ENCODE peak calls at places on chromosome 22, in seven cellular contexts. M is foreskin fibroblast, L is astrocyte, B is fibroblast of pulmonary artery, S is MM.1S, J is pancreas, H is GM23248. P is an unnamed sample.

GRCh38 chr22:33438273-33438672 is 380.1 kb upstream of the SYN3 start:
- DNase-seq in H (peak), J (no peak), M (peak), S (no peak), L (peak), B (peak), P (no peak)

GRCh38 chr22:22074634-22075381 is 92.2 kb upstream of the TOP3B start:
- DNase-seq in M (no peak), S (no peak), H (no peak), B (no peak), L (no peak), J (no peak), P (no peak)

GRCh38 chr22:49546811-49547585 is 280.7 kb downstream of the BRD1 start:
- DNase-seq in H (no peak), B (no peak), J (no peak), L (no peak), M (no peak), S (no peak), P (no peak)

GRCh38 chr22:32996702-32997101 is 61.5 kb downstream of the SYN3 start:
- DNase-seq in H (peak), J (peak), M (no peak), B (no peak), S (no peak), L (no peak), P (peak)

GRCh38 chr22:28768701-28769393 is 3.6 kb upstream of the CCDC117 start:
- DNase-seq in H (no peak), S (no peak), L (no peak), B (no peak), M (no peak), J (no peak), P (no peak)

GRCh38 chr22:28922540-28923244 is 39.3 kb downstream of the ZNRF3 start:
- DNase-seq in S (no peak), M (no peak), B (no peak), J (no peak), L (no peak), H (no peak), P (no peak)

GRCh38 chr22:26592368-26593015 is 2.6 kb upstream of the TPST2 start:
- DNase-seq in M (no peak), S (peak), B (no peak), L (no peak), H (no peak), J (no peak), P (peak)

GRCh38 chr22:33923033-33923432 is 2.8 kb upstream of the LARGE1 start:
- DNase-seq in S (no peak), L (peak), B (peak), J (no peak), M (no peak), H (peak), P (no peak)

GRCh38 chr22:23893957-23894709 is at the start of gene MIF:
- DNase-seq in H (peak), L (peak), M (peak), J (peak), B (peak), S (peak), P (peak)

GRCh38 chr22:32877196-32877595 is 75.7 kb downstream of the TIMP3 start:
- DNase-seq in B (peak), S (no peak), M (no peak), L (no peak), H (no peak), J (no peak), P (no peak)

GRCh38 chr22:41488076-41488475 is 19.2 kb downstream of the ACO2 start:
- DNase-seq in H (no peak), J (no peak), M (no peak), L (no peak), S (no peak), B (no peak), P (no peak)

GRCh38 chr22:29621761-29622526 is 18.5 kb downstream of the NF2 start:
- DNase-seq in B (peak), M (peak), S (no peak), L (peak), J (no peak), H (peak), P (no peak)

GRCh38 chr22:40954095-40954494 is 2.9 kb downstream of the RBX1 start:
- DNase-seq in L (no peak), H (no peak), J (no peak), B (no peak), M (no peak), S (no peak), P (no peak)

GRCh38 chr22:37659066-37659896 is 758 bp downstream of the PDXP start:
- DNase-seq in L (no peak), M (no peak), H (peak), J (peak), S (peak), B (no peak), P (peak)

GRCh38 chr22:17774206-17774927 is at the start of gene BID:
- DNase-seq in L (no peak), H (peak), B (no peak), S (peak), M (no peak), J (no peak), P (peak)

GRCh38 chr22:33163815-33164214 is 105.6 kb upstream of the SYN3 start:
- DNase-seq in H (no peak), B (no peak), L (no peak), S (no peak), M (no peak), J (no peak), P (no peak)

GRCh38 chr22:44709881-44710400 is 7.9 kb downstream of the PRR5 start:
- DNase-seq in H (no peak), S (no peak), B (no peak), J (no peak), L (no peak), M (no peak), P (no peak)

GRCh38 chr22:33922268-33922667 is 2.0 kb upstream of the LARGE1 start:
- DNase-seq in S (peak), H (peak), J (no peak), M (no peak), B (peak), L (peak), P (no peak)

GRCh38 chr22:44051961-44052360 is 27.9 kb downstream of the PARVB start:
- DNase-seq in J (no peak), S (no peak), L (no peak), H (no peak), B (no peak), M (no peak), P (no peak)

GRCh38 chr22:40036591-40037225 is 42.0 kb downstream of the FAM83F start:
- DNase-seq in B (peak), H (peak), S (peak), J (peak), L (peak), M (peak), P (peak)

GRCh38 chr22:33188316-33188715 is 130.1 kb upstream of the SYN3 start:
- DNase-seq in L (no peak), S (no peak), H (peak), M (no peak), B (peak), J (no peak), P (no peak)

GRCh38 chr22:45166935-45167334 is 3.2 kb downstream of the NUP50 start:
- DNase-seq in H (no peak), M (no peak), S (no peak), J (no peak), L (no peak), B (no peak), P (no peak)

GRCh38 chr22:17199131-17199731 is 20.0 kb downstream of the ADA2 start:
- DNase-seq in H (peak), J (peak), M (peak), B (peak), L (peak), S (no peak), P (no peak)

GRCh38 chr22:22103078-22103593 is 120.5 kb upstream of the TOP3B start:
- DNase-seq in L (no peak), S (no peak), H (peak), J (no peak), B (peak), M (no peak), P (no peak)

GRCh38 chr22:36922097-36922608 is 8.7 kb downstream of the CSF2RB start:
- DNase-seq in S (no peak), B (peak), L (no peak), M (no peak), H (peak), J (no peak), P (peak)

GRCh38 chr22:32822188-32822877 is 20.8 kb downstream of the TIMP3 start:
- DNase-seq in M (no peak), S (no peak), B (no peak), L (no peak), H (no peak), J (no peak), P (no peak)

GRCh38 chr22:45563362-45564040 is 60.8 kb downstream of the FBLN1 start:
- DNase-seq in L (no peak), B (no peak), S (no peak), M (no peak), J (no peak), H (no peak), P (no peak)

GRCh38 chr22:41340357-41340756 is 39.0 kb downstream of the ZC3H7B start:
- DNase-seq in M (no peak), J (no peak), B (no peak), H (no peak), S (no peak), L (no peak), P (no peak)

GRCh38 chr22:44639891-44640617 is 62.0 kb upstream of the PRR5 start:
- DNase-seq in S (no peak), B (no peak), M (no peak), J (no peak), L (no peak), H (no peak), P (no peak)

GRCh38 chr22:21045585-21046294 is at the start of gene LRRC74B:
- DNase-seq in J (peak), S (peak), L (peak), M (peak), H (peak), B (peak), P (peak)
- H3K4me3 ChIP-seq in J (peak), S (peak), L (peak), M (peak), H (peak), B (peak), P (no peak)

DNA sequence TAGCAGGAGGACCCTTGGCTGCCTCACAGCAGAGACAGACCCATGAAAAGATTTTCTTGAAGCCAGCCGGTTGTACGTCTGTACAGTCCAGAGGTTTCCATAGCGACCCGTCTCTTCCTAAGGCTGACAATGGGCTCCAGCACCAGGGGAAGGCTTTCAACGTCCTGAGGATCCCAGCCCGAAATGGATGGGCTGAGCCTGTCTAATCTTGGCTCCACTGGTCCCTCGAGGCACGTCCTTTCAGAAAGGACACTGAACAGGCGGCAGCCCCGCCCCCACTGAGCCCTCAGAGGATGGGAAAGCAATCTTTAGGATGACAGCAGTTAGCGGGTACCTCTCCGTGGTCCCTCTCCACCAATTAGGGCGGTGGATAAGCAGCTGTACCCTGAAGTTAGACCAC is 27.2 kb downstream of the RASD2 start:
- DNase-seq in B (no peak), M (no peak), H (no peak), S (no peak), L (no peak), J (no peak), P (no peak)
- H3K4me3 ChIP-seq in B (no peak), M (no peak), H (no peak), S (no peak), L (no peak), J (no peak), P (no peak)

GRCh38 chr22:42719656-42720262 is 911 bp downstream of the A4GALT start:
- DNase-seq in J (no peak), B (no peak), S (no peak), M (no peak), L (no peak), H (no peak), P (no peak)

GRCh38 chr22:42717197-42717967 is 3.3 kb downstream of the A4GALT start:
- DNase-seq in J (no peak), L (no peak), B (no peak), H (peak), S (peak), M (no peak), P (no peak)

GRCh38 chr22:42721045-42721434 is 370 bp upstream of the A4GALT start:
- DNase-seq in L (no peak), H (peak), M (no peak), B (no peak), J (no peak), S (no peak), P (no peak)

GRCh38 chr22:42719133-42719532 is 1.5 kb downstream of the A4GALT start:
- DNase-seq in M (no peak), J (no peak), H (peak), S (no peak), B (no peak), L (no peak), P (no peak)

GRCh38 chr22:42720263-42721044 is at the start of gene A4GALT:
- DNase-seq in H (peak), B (no peak), L (no peak), J (no peak), S (no peak), M (no peak), P (no peak)
- H3K4me3 ChIP-seq in H (peak), B (peak), L (peak), J (peak), S (peak), M (peak), P (peak)

GRCh38 chr22:24942301-24942700 is 4.2 kb downstream of the LHFPL7 start:
- DNase-seq in H (no peak), J (peak), M (no peak), L (no peak), B (no peak), S (no peak), P (no peak)

GRCh38 chr22:24937114-24937513 is 9.4 kb downstream of the LHFPL7 start:
- DNase-seq in M (no peak), L (no peak), S (no peak), J (no peak), H (peak), B (peak), P (peak)

GRCh38 chr22:24944224-24944937 is 2.1 kb downstream of the LHFPL7 start:
- DNase-seq in H (no peak), B (no peak), M (no peak), L (no peak), S (no peak), J (no peak), P (no peak)

GRCh38 chr22:24935771-24936483 is 10.6 kb downstream of the LHFPL7 start:
- DNase-seq in H (no peak), L (no peak), B (no peak), M (no peak), J (no peak), S (no peak), P (no peak)

GRCh38 chr22:24938741-24939341 is 7.7 kb downstream of the LHFPL7 start:
- DNase-seq in M (no peak), J (no peak), B (peak), S (peak), H (peak), L (no peak), P (no peak)
- H3K4me3 ChIP-seq in M (no peak), J (no peak), B (no peak), S (no peak), H (no peak), L (no peak), P (no peak)

GRCh38 chr22:38753894-38754246 is 1.9 kb downstream of the SUN2 start:
- DNase-seq in L (no peak), S (no peak), H (no peak), M (no peak), B (no peak), J (no peak), P (no peak)
- H3K4me3 ChIP-seq in L (peak), S (peak), H (peak), M (peak), B (no peak), J (peak), P (no peak)

DNA sequence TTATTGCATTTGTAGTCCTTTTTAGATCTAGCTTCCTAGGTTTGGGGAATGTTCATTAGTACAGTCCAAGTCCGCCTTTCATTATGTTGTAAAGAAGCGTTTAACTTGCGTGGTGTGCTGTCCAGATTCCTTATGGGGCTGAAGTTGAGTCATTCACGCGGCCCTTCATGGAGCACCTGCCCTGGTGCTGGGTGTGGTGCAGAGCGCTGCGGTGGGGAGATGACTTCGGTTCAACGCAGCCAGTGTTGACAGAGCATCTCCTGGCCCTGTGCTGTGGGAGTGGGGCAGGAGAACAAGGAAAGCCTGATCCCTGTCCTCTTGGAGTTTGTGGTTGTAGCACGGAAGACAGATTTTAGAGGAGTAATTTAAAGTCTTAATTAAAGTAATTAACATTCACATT is 152.0 kb downstream of the TBC1D22A start:
- DNase-seq in B (no peak), H (no peak), M (no peak), S (no peak), J (no peak), L (no peak), P (no peak)
- H3K4me3 ChIP-seq in B (no peak), H (no peak), M (no peak), S (no peak), J (no peak), L (no peak), P (no peak)

GRCh38 chr22:48099251-48099650 is 1336.8 kb downstream of the TBC1D22A start:
- DNase-seq in J (no peak), M (no peak), S (no peak), B (no peak), L (no peak), H (no peak), P (no peak)

GRCh38 chr22:48099671-48100070 is 1337.2 kb downstream of the TBC1D22A start:
- DNase-seq in B (no peak), S (no peak), H (no peak), J (no peak), L (no peak), M (no peak), P (no peak)

GRCh38 chr22:48098243-48098935 is 1335.9 kb downstream of the TBC1D22A start:
- DNase-seq in L (no peak), B (no peak), J (no peak), H (no peak), S (peak), M (no peak), P (no peak)

GRCh38 chr22:48097723-48098122 is 1335.3 kb downstream of the TBC1D22A start:
- DNase-seq in B (no peak), M (no peak), L (no peak), H (no peak), S (peak), J (no peak), P (no peak)

GRCh38 chr22:48098936-48099245 is 1336.4 kb downstream of the TBC1D22A start:
- DNase-seq in B (no peak), S (peak), H (no peak), J (no peak), M (no peak), L (no peak), P (no peak)
- H3K4me3 ChIP-seq in B (no peak), S (peak), H (no peak), J (no peak), M (no peak), L (no peak), P (no peak)

GRCh38 chr22:19960491-19961200 is 19.0 kb upstream of the TXNRD2 start:
- DNase-seq in J (peak), S (no peak), L (no peak), M (no peak), H (no peak), B (no peak), P (no peak)

GRCh38 chr22:19959043-19959586 is 17.5 kb upstream of the TXNRD2 start:
- DNase-seq in S (no peak), M (peak), J (peak), B (peak), L (peak), H (peak), P (peak)

GRCh38 chr22:19958083-19959042 is 16.7 kb upstream of the TXNRD2 start:
- DNase-seq in J (no peak), S (no peak), H (peak), L (peak), M (peak), B (peak), P (peak)

GRCh38 chr22:19961201-19961580 is 19.6 kb upstream of the TXNRD2 start:
- DNase-seq in H (no peak), S (no peak), M (no peak), J (peak), B (no peak), L (no peak), P (no peak)

DNA sequence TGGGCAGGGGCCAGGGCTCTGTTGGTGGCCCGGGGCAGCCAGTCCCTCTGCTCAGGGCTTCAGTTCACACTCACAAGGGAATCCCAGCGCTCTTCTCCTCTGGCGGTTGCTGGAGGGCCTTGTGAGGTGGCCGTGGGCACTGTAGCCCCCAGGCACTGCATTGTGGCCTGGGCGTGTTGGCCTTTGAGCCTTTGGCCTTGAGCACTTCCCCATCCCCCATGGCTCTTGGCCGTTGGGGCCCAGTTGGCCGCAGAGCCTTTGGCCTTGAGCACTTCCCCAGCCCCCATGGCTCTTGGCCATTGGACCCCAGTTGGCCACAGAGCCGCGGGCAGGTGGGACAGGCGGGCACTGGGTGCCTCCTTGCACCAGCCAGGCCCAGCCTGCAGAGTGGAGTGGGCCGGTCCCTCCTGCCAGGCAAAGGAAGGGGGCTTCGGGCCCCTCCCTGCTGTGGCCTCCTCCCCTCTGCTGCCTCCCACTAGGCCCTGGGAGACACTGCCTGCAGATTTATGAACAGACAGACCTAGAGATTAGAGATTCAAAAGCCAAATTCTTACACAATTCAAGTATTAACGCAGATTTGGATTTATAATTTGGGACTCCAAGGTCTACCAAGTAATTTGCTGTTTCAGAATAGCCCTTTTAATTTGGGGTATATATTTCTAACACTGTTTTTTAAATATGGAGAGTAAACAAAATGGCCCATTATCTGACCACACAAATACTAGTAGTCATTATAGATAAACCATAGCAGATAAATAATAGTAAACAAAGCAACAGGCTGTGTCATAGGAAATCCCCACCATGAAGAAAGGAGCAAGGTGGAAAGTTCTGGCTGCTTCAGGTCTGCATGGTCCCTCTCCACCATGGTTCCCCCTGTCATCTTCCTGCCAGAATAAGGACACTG is 18.2 kb upstream of the TXNRD2 start:
- DNase-seq in H (no peak), J (peak), S (no peak), B (no peak), M (no peak), L (no peak), P (peak)
- H3K4me3 ChIP-seq in H (peak), J (peak), S (no peak), B (no peak), M (no peak), L (no peak), P (no peak)